ENCODE peak calls at places on chromosomes 4 and X, in four cellular contexts. O, B, Y and E are unnamed samples.

GRCh38 chr4:173044340-173044739 is 124.3 kb upstream of the GALNT7 start:
- DNase-seq in O (no peak), B (no peak), Y (no peak), E (no peak)

GRCh38 chr4:1408418-1408817 is 2.2 kb upstream of the NKX1-1 start:
- DNase-seq in O (no peak), B (no peak), Y (no peak), E (no peak)

GRCh38 chr4:168797738-168798375 is 212.2 kb downstream of the CBR4 start:
- DNase-seq in O (no peak), B (no peak), Y (no peak), E (no peak)

GRCh38 chrX:19085975-19086772 is 36.1 kb downstream of the ADGRG2 start:
- DNase-seq in O (peak; percentile 8), B (no peak), Y (no peak), E (no peak)

GRCh38 chrX:65528705-65529340 is 5.8 kb downstream of the LAS1L start:
- DNase-seq in O (peak; percentile 32), B (peak; percentile 37), Y (peak; percentile 61), E (peak; percentile 22)

GRCh38 chrX:109732319-109732779 is 708 bp downstream of the ACSL4 start:
- DNase-seq in O (peak; percentile 55), B (peak; percentile 60), Y (peak; percentile 56), E (peak; percentile 42)

GRCh38 chr4:55733874-55734437 is 85.6 kb upstream of the EXOC1L start:
- DNase-seq in O (peak; percentile 77), B (peak; percentile 59), Y (peak; percentile 99), E (peak; percentile 98)

GRCh38 chrX:12891167-12891566 is 15.3 kb upstream of the TLR8 start:
- DNase-seq in O (no peak), B (no peak), Y (no peak), E (no peak)

GRCh38 chrX:6599230-6599629 is 64.3 kb upstream of the VCX3A start:
- DNase-seq in O (no peak), B (no peak), Y (no peak), E (no peak)

GRCh38 chrX:8815460-8816065 is 14.4 kb upstream of the FAM9A start:
- DNase-seq in O (peak; percentile 39), B (peak; percentile 53), Y (peak; percentile 82), E (peak; percentile 48)

GRCh38 chr4:70556856-70557255 is 35.2 kb upstream of the AMBN start:
- DNase-seq in O (peak; percentile 49), B (peak; percentile 3), Y (no peak), E (peak; percentile 60)

GRCh38 chrX:102029026-102029425 is 96.5 kb upstream of the TCEAL2 start:
- DNase-seq in O (no peak), B (no peak), Y (no peak), E (no peak)

GRCh38 chr4:8167815-8168214 is 9.2 kb upstream of the ABLIM2 start:
- DNase-seq in O (no peak), B (no peak), Y (no peak), E (peak; percentile 23)

GRCh38 chr4:71595576-71596108 is 188.2 kb downstream of the GC start:
- DNase-seq in O (peak; percentile 14), B (no peak), Y (no peak), E (peak; percentile 92)

GRCh38 chr4:83268491-83268890 is 16.1 kb downstream of the COQ2 start:
- DNase-seq in O (no peak), B (no peak), Y (no peak), E (no peak)

GRCh38 chr4:125049711-125050110 is 265.0 kb upstream of the FAT4 start:
- DNase-seq in O (peak; percentile 46), B (peak; percentile 68), Y (no peak), E (peak; percentile 29)

GRCh38 chr4:73684097-73684496 is 56.3 kb upstream of the CXCL8 start:
- DNase-seq in O (peak; percentile 37), B (no peak), Y (no peak), E (no peak)

GRCh38 chr4:6591305-6591704 is 16.3 kb downstream of the MAN2B2 start:
- DNase-seq in O (no peak), B (no peak), Y (no peak), E (no peak)

GRCh38 chrX:28693101-28693500 is 105.9 kb downstream of the IL1RAPL1 start:
- DNase-seq in O (no peak), B (peak; percentile 3), Y (no peak), E (no peak)

GRCh38 chrX:111098874-111099273 is 2.9 kb downstream of the PAK3 start:
- DNase-seq in O (no peak), B (peak; percentile 10), Y (peak; percentile 30), E (peak; percentile 40)

GRCh38 chr4:80500593-80500992 is 165.1 kb downstream of the CFAP299 start:
- DNase-seq in O (no peak), B (peak; percentile 1), Y (no peak), E (no peak)

GRCh38 chrX:68463880-68464279 is 30.6 kb upstream of the OPHN1 start:
- DNase-seq in O (no peak), B (no peak), Y (no peak), E (no peak)

GRCh38 chrX:133935096-133935495 is 50.3 kb downstream of the GPC3 start:
- DNase-seq in O (no peak), B (no peak), Y (no peak), E (no peak)

GRCh38 chrX:149274516-149275105 is 230.5 kb downstream of the IDS start:
- DNase-seq in O (peak; percentile 2), B (no peak), Y (peak; percentile 15), E (peak; percentile 53)

GRCh38 chr4:19711871-19712270 is 539.8 kb upstream of the SLIT2 start:
- DNase-seq in O (peak; percentile 43), B (peak; percentile 61), Y (peak; percentile 71), E (peak; percentile 56)

GRCh38 chr4:75015627-75016026 is 82.7 kb downstream of the PARM1 start:
- DNase-seq in O (no peak), B (no peak), Y (no peak), E (no peak)

GRCh38 chrX:154804564-154804956 is 725 bp downstream of the MPP1 start:
- DNase-seq in O (no peak), B (no peak), Y (no peak), E (no peak)

GRCh38 chrX:69060631-69061408 is 104.4 kb downstream of the PJA1 start:
- DNase-seq in O (peak; percentile 64), B (peak; percentile 66), Y (peak; percentile 61), E (peak; percentile 18)

GRCh38 chr4:38128478-38129451 is 168.6 kb downstream of the PTTG2 start:
- DNase-seq in O (peak; percentile 89), B (peak; percentile 50), Y (peak; percentile 21), E (peak; percentile 100)

GRCh38 chr4:169270810-169271691 is at the start of gene SH3RF1:
- DNase-seq in O (peak; percentile 80), B (peak; percentile 87), Y (peak; percentile 83), E (peak; percentile 89)

GRCh38 chr4:7890635-7891393 is 48.8 kb downstream of the AFAP1 start:
- DNase-seq in O (peak; percentile 71), B (peak; percentile 61), Y (peak; percentile 75), E (peak; percentile 83)

GRCh38 chrX:19152762-19153161 is 30.5 kb upstream of the ADGRG2 start:
- DNase-seq in O (peak; percentile 18), B (no peak), Y (peak; percentile 69), E (peak; percentile 63)

GRCh38 chr4:2796261-2797187 is 3.6 kb downstream of the SH3BP2 start:
- DNase-seq in O (peak; percentile 69), B (no peak), Y (peak; percentile 58), E (peak; percentile 88)

GRCh38 chr4:79042079-79042674 is 102.9 kb upstream of the PAQR3 start:
- DNase-seq in O (peak; percentile 39), B (peak; percentile 59), Y (peak; percentile 47), E (peak; percentile 46)

GRCh38 chrX:6694977-6695376 is 160.1 kb upstream of the VCX3A start:
- DNase-seq in O (no peak), B (no peak), Y (no peak), E (no peak)

GRCh38 chrX:140151316-140151715 is 186.0 kb upstream of the CXorf66 start:
- DNase-seq in O (no peak), B (no peak), Y (peak; percentile 27), E (peak; percentile 75)

GRCh38 chr4:14169460-14169859 is 541.9 kb upstream of the BOD1L1 start:
- DNase-seq in O (peak; percentile 62), B (peak; percentile 32), Y (peak; percentile 45), E (peak; percentile 39)

DNA sequence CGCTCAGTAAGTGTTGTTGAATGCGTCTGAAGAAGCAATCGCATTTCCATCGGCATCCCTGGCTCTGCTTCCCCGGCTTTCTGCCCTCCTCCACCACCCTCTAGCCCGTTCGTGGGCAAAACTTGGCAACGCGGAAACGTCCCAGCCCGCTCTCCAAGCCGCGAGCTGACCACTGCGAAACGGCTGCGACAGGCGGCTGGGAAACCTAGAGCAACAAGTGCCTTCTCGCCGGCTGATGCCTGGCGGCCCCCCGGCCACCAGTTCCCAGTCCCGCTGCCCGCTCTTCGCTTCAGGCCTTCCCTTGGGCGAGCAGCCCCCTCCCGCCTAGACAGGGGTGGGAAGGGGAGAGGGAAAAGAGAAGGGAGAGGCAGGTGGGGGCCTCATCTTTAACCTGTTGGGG is 837 bp downstream of the CITED1 start:
- DNase-seq in O (no peak), B (no peak), Y (no peak), E (no peak)
- H3K4me3 ChIP-seq in O (no peak overlapping the region), B (peak overlapping the region; percentile 43), Y (no peak overlapping the region), E (no peak overlapping the region)

DNA sequence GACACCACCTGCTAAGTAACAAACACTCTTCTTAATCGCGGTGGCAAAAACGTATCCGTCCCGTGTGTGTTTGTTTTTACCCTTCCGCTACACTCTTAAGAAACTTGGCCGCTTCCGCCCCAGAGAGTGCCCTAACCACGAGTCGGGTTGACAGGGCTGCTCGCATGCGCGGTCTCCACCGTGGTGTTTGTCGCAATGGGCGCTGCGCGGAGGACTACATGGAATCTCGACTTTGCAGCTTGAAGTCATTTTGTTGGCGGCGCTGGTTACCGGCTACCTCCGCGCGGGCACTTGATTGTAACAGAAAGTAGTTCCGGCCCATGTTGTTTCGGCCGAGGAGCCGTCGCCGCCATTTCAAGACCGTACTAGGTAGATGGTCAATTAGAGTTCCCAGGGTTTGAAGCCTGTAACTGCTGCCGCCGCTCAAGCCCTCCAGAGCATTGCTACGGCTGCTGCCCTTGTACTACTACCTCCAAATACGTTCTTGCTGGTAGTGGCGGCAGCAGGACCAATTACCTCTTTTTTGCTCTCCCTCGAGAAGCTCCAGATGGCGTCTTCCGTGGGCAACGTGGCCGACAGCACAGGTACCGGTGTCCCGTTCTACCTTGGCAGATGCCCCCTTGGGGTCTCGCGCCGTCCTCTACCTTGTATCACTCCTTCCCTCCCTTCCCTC is at the start of gene OGT:
- DNase-seq in O (peak; percentile 98), B (peak; percentile 98), Y (peak; percentile 96), E (peak; percentile 96)
- TF ChIP-seq CTCF in O (no peak), B (no peak), Y (no peak), E (no peak)

GRCh38 chr4:165294907-165295306 is 32.6 kb upstream of the MSMO1 start:
- DNase-seq in O (no peak), B (no peak), Y (no peak), E (no peak)
- H3K4me3 ChIP-seq in O (no peak overlapping the region), B (no peak overlapping the region), Y (no peak overlapping the region), E (no peak overlapping the region)

DNA sequence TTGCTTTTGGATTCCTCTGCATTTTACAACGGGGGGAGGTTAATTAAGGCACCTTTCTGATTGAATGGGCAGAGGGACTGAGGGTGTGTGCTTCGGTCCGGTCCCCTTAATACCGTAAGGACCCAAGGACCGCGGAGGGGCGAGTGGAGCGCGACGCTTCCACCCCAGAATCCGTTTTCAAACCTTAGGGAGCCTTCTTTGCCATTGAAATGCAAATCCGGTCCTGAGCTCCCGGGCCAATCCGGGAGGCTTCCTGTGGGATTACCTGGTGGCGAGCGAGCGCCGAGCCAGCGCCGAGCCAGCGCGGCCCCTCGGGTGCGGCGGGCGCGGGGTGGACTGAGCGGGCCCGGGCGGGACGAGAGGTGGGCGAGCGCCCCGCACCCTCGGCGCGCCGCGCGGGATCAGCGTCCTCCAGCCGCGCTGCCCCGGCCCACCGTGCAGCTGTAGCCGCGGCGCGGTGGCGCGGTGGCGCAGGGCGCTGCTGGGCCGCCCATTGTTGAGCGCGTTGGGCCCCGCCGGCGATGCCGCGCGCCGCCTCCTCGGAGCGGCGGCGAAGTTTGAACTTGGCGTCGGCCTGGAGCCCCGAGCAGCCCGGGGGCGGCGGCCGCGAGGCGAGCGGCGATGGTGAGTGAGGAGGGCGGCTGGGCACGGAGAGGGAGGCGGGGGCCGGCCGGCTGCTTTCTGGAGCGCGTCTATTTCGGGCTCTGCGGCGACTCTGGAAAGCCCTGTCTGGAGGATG is 208.7 kb downstream of the SOWAHB start:
- DNase-seq in O (no peak), B (peak; percentile 30), Y (peak; percentile 65), E (peak; percentile 79)
- TF ChIP-seq CTCF in O (no peak), B (no peak), Y (no peak), E (no peak)